ENCODE peak calls at places on chromosomes 3 and 15, in six cellular contexts. E is suprapubic skin; R is CD8-positive, alpha-beta memory T cell; H is HAP-1; U is cardiac muscle cell; I is right lobe of liver. N is an unnamed sample.

GRCh38 chr3:189841474-189842205 is 210.5 kb downstream of the TP63 start:
- DNase-seq in E (no peak), R (no peak), H (no peak), U (no peak), I (no peak), N (no peak)

GRCh38 chr15:96336045-96336642 is 5.6 kb downstream of the NR2F2 start:
- DNase-seq in E (no peak), R (no peak), H (no peak), U (no peak), I (no peak), N (no peak)

GRCh38 chr3:17412950-17413530 is 329.4 kb downstream of the TBC1D5 start:
- DNase-seq in E (no peak), R (peak; percentile 25), H (peak; percentile 34), U (peak; percentile 83), I (no peak), N (no peak)

GRCh38 chr3:78645628-78646310 is 1122.0 kb downstream of the ROBO1 start:
- DNase-seq in E (no peak), R (no peak), H (peak; percentile 41), U (peak; percentile 73), I (no peak), N (no peak)

GRCh38 chr3:30578479-30578878 is 27.9 kb upstream of the TGFBR2 start:
- DNase-seq in E (no peak), R (no peak), H (no peak), U (no peak), I (no peak), N (peak; percentile 4)

GRCh38 chr3:136463170-136463569 is 213.0 kb downstream of the PCCB start:
- DNase-seq in E (no peak), R (no peak), H (no peak), U (no peak), I (no peak), N (no peak)

GRCh38 chr3:189317911-189318310 is 146.1 kb downstream of the TPRG1 start:
- DNase-seq in E (no peak), R (no peak), H (no peak), U (no peak), I (no peak), N (no peak)

GRCh38 chr3:72214065-72215048 is 429.4 kb upstream of the PROK2 start:
- DNase-seq in E (no peak), R (no peak), H (no peak), U (no peak), I (no peak), N (no peak)

GRCh38 chr3:16448691-16449090 is 64.8 kb downstream of the RFTN1 start:
- DNase-seq in E (peak; percentile 84), R (no peak), H (no peak), U (no peak), I (no peak), N (peak; percentile 77)

GRCh38 chr15:75836953-75837321 is 6.3 kb upstream of the UBE2Q2 start:
- DNase-seq in E (no peak), R (peak; percentile 41), H (no peak), U (no peak), I (no peak), N (no peak)

GRCh38 chr3:172159962-172160538 is 120.7 kb downstream of the FNDC3B start:
- DNase-seq in E (no peak), R (no peak), H (no peak), U (no peak), I (peak; percentile 86), N (peak; percentile 36)

GRCh38 chr3:32376098-32376497 is 15.6 kb upstream of the CMTM7 start:
- DNase-seq in E (no peak), R (no peak), H (no peak), U (no peak), I (no peak), N (no peak)

GRCh38 chr3:14806641-14807263 is 12.0 kb upstream of the FGD5 start:
- DNase-seq in E (no peak), R (no peak), H (no peak), U (no peak), I (no peak), N (no peak)

GRCh38 chr3:108863799-108864135 is 41.2 kb downstream of the TRAT1 start:
- DNase-seq in E (no peak), R (no peak), H (peak; percentile 42), U (no peak), I (no peak), N (no peak)

GRCh38 chr3:30112904-30113484 is 493.4 kb upstream of the TGFBR2 start:
- DNase-seq in E (no peak), R (peak; percentile 9), H (no peak), U (peak; percentile 49), I (no peak), N (no peak)

GRCh38 chr3:128415773-128416577 is 50.7 kb downstream of the DNAJB8 start:
- DNase-seq in E (no peak), R (no peak), H (no peak), U (no peak), I (no peak), N (no peak)

GRCh38 chr15:72474912-72475601 is 927 bp downstream of the ARIH1 start:
- DNase-seq in E (peak; percentile 94), R (peak; percentile 82), H (peak; percentile 91), U (peak; percentile 83), I (peak; percentile 87), N (peak; percentile 22)

GRCh38 chr3:118890186-118890585 is 144.5 kb downstream of the IGSF11 start:
- DNase-seq in E (no peak), R (no peak), H (no peak), U (no peak), I (no peak), N (no peak)

GRCh38 chr3:139110072-139110830 is 65.6 kb upstream of the PRR23C start:
- DNase-seq in E (no peak), R (no peak), H (no peak), U (no peak), I (peak; percentile 95), N (no peak)

GRCh38 chr15:45729146-45729545 is 94.3 kb downstream of the SQOR start:
- DNase-seq in E (no peak), R (no peak), H (no peak), U (no peak), I (no peak), N (no peak)

GRCh38 chr3:196246612-196247308 is 30.4 kb downstream of the SLC51A start:
- DNase-seq in E (no peak), R (peak; percentile 10), H (no peak), U (no peak), I (no peak), N (no peak)

GRCh38 chr3:15728766-15729165 is 69.0 kb downstream of the ANKRD28 start:
- DNase-seq in E (no peak), R (no peak), H (no peak), U (no peak), I (no peak), N (no peak)

GRCh38 chr3:30282052-30282708 is 324.2 kb upstream of the TGFBR2 start:
- DNase-seq in E (no peak), R (no peak), H (peak; percentile 49), U (no peak), I (no peak), N (peak; percentile 6)

GRCh38 chr3:11134794-11135193 is 19.5 kb upstream of the HRH1 start:
- DNase-seq in E (no peak), R (no peak), H (no peak), U (no peak), I (no peak), N (no peak)

GRCh38 chr3:111332488-111333095 is 209.4 kb upstream of the CD96 start:
- DNase-seq in E (no peak), R (no peak), H (no peak), U (no peak), I (no peak), N (no peak)

GRCh38 chr3:115628075-115628412 is 4.7 kb downstream of the GAP43 start:
- DNase-seq in E (no peak), R (no peak), H (no peak), U (no peak), I (no peak), N (no peak)

GRCh38 chr3:185308126-185308754 is 54.4 kb upstream of the EHHADH start:
- DNase-seq in E (no peak), R (no peak), H (peak; percentile 84), U (peak; percentile 56), I (peak; percentile 62), N (no peak)

GRCh38 chr3:122890077-122890484 is 95.2 kb downstream of the SLC49A4 start:
- DNase-seq in E (no peak), R (no peak), H (peak; percentile 22), U (peak; percentile 32), I (no peak), N (peak; percentile 17)

GRCh38 chr3:197297476-197298340 is 704 bp downstream of the DLG1 start:
- DNase-seq in E (peak; percentile 94), R (peak; percentile 83), H (peak; percentile 93), U (peak; percentile 93), I (peak; percentile 93), N (no peak)

GRCh38 chr15:83064859-83065258 is 2.2 kb downstream of the BTBD1 start:
- DNase-seq in E (no peak), R (no peak), H (no peak), U (no peak), I (no peak), N (no peak)
- H3K4me1 ChIP-seq in E (peaks cover 54% of the 10 kb centered on the region), R (peaks cover 50% of the 10 kb centered on the region), H (peaks cover 48% of the 10 kb centered on the region), U (peaks cover 33% of the 10 kb centered on the region), I (no peaks in the 10 kb centered on the region), N (peaks cover 59% of the 10 kb centered on the region)

GRCh38 chr3:43693594-43693993 is 2.9 kb downstream of the ABHD5 start:
- DNase-seq in E (no peak), R (no peak), H (no peak), U (no peak), I (no peak), N (no peak)
- H3K4me1 ChIP-seq in E (peaks cover 60% of the 10 kb centered on the region), R (peaks cover 13% of the 10 kb centered on the region), H (peaks cover 35% of the 10 kb centered on the region), U (peaks cover 4% of the 10 kb centered on the region), I (no peaks in the 10 kb centered on the region), N (peaks cover 7% of the 10 kb centered on the region)

GRCh38 chr3:42515391-42515916 is 13.0 kb downstream of the VIPR1 start:
- DNase-seq in E (peak; percentile 87), R (no peak), H (no peak), U (no peak), I (no peak), N (no peak)

GRCh38 chr3:42518800-42519567 is 16.5 kb downstream of the VIPR1 start:
- DNase-seq in E (no peak), R (peak; percentile 47), H (peak; percentile 61), U (peak; percentile 19), I (no peak), N (no peak)

GRCh38 chr3:42515976-42516375 is 13.5 kb downstream of the VIPR1 start:
- DNase-seq in E (no peak), R (no peak), H (no peak), U (no peak), I (no peak), N (no peak)

GRCh38 chr3:42516443-42516842 is 14.0 kb downstream of the VIPR1 start:
- DNase-seq in E (no peak), R (no peak), H (no peak), U (no peak), I (no peak), N (no peak)

GRCh38 chr3:42517143-42517542 is 14.7 kb downstream of the VIPR1 start:
- DNase-seq in E (no peak), R (no peak), H (no peak), U (no peak), I (peak; percentile 65), N (no peak)
- H3K4me1 ChIP-seq in E (peaks cover 77% of the 10 kb centered on the region), R (peaks cover 23% of the 10 kb centered on the region), H (no peaks in the 10 kb centered on the region), U (no peaks in the 10 kb centered on the region), I (no peaks in the 10 kb centered on the region), N (peaks cover 17% of the 10 kb centered on the region)

DNA sequence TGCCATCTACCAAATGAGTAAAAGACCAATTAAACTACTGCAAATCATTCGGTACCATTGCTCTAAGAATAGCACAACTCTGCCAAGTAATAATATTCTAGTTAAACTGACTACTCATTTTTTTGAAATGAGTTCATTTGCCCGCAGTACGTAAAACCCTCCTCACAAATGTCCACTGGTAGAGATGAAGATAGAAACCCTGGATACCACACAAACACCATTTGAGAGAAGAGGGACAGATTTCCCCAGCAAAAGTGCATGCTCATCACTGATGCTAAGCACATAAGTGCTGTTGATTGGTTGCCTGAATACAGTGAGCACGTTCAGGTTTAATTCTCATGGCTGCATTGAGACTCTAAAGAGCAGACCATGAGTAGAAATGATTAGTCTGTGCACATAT is 34.6 kb upstream of the SEMA6D start:
- DNase-seq in E (no peak), R (no peak), H (no peak), U (no peak), I (no peak), N (no peak)
- H3K4me1 ChIP-seq in E (no peaks in the 10 kb centered on the region), R (no peaks in the 10 kb centered on the region), H (no peaks in the 10 kb centered on the region), U (no peaks in the 10 kb centered on the region), I (no peaks in the 10 kb centered on the region), N (no peaks in the 10 kb centered on the region)